ENCODE peak calls at places on chromosomes 6 and 20, in five cellular contexts. N, A, V, O and H are unnamed samples.
A peak's percentile ranks its signal among the peaks of the same experiment; 100 is the strongest.

GRCh38 chr6:33912177-33912576 is 108.4 kb upstream of the MLN start:
- DNase-seq in N (no peak), V (peak; percentile 14), A (no peak), O (no peak), H (no peak)

GRCh38 chr6:118509009-118509617 is 39.0 kb upstream of the PLN start:
- DNase-seq in A (no peak), O (peak; percentile 35), V (no peak), N (no peak), H (no peak)

GRCh38 chr6:14665827-14666724 is 548.5 kb downstream of the CD83 start:
- DNase-seq in N (no peak), V (no peak), O (peak; percentile 97), A (no peak), H (peak; percentile 31)

GRCh38 chr6:28542440-28543293 is 17.0 kb downstream of the GPX5 start:
- DNase-seq in V (no peak), A (peak; percentile 27), N (no peak), O (peak; percentile 87), H (no peak)

GRCh38 chr6:56101141-56101553 is 146.2 kb downstream of the COL21A1 start:
- DNase-seq in N (no peak), V (no peak), A (no peak), O (peak; percentile 96), H (no peak)

GRCh38 chr6:53263915-53264314 is 84.8 kb downstream of the ELOVL5 start:
- DNase-seq in O (peak; percentile 82), N (no peak), V (no peak), A (no peak), H (no peak)

GRCh38 chr6:21461844-21462518 is 131.6 kb upstream of the SOX4 start:
- DNase-seq in V (no peak), O (no peak), N (no peak), A (no peak), H (no peak)

GRCh38 chr6:36997811-36998722 is 7.4 kb upstream of the FGD2 start:
- DNase-seq in V (no peak), N (no peak), O (no peak), A (peak; percentile 64), H (no peak)

GRCh38 chr20:48352628-48353027 is 475.2 kb downstream of the PREX1 start:
- DNase-seq in N (no peak), A (no peak), O (no peak), V (no peak), H (no peak)

DNA sequence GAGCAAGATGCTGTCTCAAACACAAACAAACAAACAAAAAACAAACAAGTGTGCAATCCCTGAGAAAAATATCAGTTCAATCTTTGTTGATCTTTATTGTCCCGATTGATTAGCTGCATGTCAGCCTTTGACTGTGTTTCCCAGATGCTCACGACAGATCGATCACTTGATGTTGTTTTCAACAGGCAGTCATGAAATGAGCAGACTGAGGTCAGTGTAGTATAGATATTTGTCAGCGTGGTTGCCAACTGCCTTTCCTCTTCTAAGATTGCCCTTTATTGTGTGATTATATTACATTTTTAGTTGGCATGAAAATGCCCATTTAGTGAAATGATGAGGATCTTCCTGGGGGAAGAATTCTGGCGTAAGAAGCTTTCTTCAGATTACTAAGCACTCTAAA is 25.6 kb downstream of the UTRN start:
- DNase-seq in N (no peak), O (no peak), V (no peak), A (no peak), H (no peak)
- H3K4me3 ChIP-seq in N (no peak overlapping the region), O (no peak overlapping the region), V (no peak overlapping the region), A (no peak overlapping the region), H (no peak overlapping the region)

DNA sequence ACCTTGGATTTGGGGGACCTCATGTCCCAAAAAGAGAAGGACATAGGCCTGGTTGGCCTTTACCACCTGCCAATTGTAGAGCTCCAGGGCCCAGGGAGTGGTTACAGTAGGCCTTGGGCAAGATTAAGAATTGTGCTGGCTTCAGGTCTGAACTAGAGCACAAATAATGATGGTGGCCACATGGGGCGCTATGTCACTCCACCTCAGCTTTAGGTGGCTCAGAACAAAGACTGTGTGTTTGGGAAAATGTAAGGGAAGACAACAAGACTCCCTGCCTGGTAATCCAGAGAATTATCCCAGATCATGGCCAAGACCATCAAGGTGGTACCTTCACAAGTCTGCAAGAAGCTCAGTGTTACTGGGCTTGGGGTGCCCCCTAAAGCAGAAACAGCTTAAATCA is 224.9 kb upstream of the OPRM1 start:
- DNase-seq in O (no peak), N (no peak), V (no peak), A (no peak), H (no peak)
- TF ChIP-seq CTCF in O (no peak), N (no peak), V (no peak), A (no peak), H (no peak)

GRCh38 chr6:25698631-25699030 is 46.6 kb downstream of the SCGN start:
- DNase-seq in A (no peak), V (no peak), N (no peak), O (no peak), H (no peak)

GRCh38 chr6:25701807-25702206 is 49.8 kb downstream of the SCGN start:
- DNase-seq in N (no peak), V (no peak), A (no peak), O (no peak), H (no peak)

GRCh38 chr6:25699649-25700048 is 47.6 kb downstream of the SCGN start:
- DNase-seq in N (no peak), A (no peak), O (no peak), V (no peak), H (no peak)

GRCh38 chr6:25703005-25703404 is 51.0 kb downstream of the SCGN start:
- DNase-seq in A (no peak), V (no peak), N (no peak), O (no peak), H (no peak)

GRCh38 chr6:25700841-25701240 is 48.8 kb downstream of the SCGN start:
- DNase-seq in V (no peak), N (no peak), A (no peak), O (no peak), H (no peak)
- H3K27ac ChIP-seq in V (no peak overlapping the region), N (no peak overlapping the region), A (no peak overlapping the region), O (no peak overlapping the region), H (no peak overlapping the region)

GRCh38 chr6:132368916-132369481 is 32.3 kb downstream of the MOXD1 start:
- DNase-seq in O (no peak), N (no peak), A (no peak), V (no peak), H (no peak)

GRCh38 chr6:132364249-132364648 is 37.0 kb downstream of the MOXD1 start:
- DNase-seq in A (no peak), N (no peak), V (no peak), O (no peak), H (no peak)

GRCh38 chr6:132364675-132365074 is 36.6 kb downstream of the MOXD1 start:
- DNase-seq in N (no peak), V (no peak), O (peak; percentile 27), A (no peak), H (no peak)

GRCh38 chr6:132365319-132365907 is 35.9 kb downstream of the MOXD1 start:
- DNase-seq in O (peak; percentile 87), V (no peak), N (no peak), A (no peak), H (no peak)

GRCh38 chr6:132369526-132369925 is 31.7 kb downstream of the MOXD1 start:
- DNase-seq in N (no peak), V (no peak), A (no peak), O (peak; percentile 92), H (no peak)
- H3K4me3 ChIP-seq in N (no peak overlapping the region), V (no peak overlapping the region), A (no peak overlapping the region), O (no peak overlapping the region), H (no peak overlapping the region)

GRCh38 chr6:167578371-167578901 is 248.3 kb upstream of the AFDN start:
- DNase-seq in O (no peak), N (no peak), V (no peak), A (no peak), H (no peak)
- TF ChIP-seq CTCF in O (no peak), N (no peak), V (no peak), A (no peak), H (no peak)

DNA sequence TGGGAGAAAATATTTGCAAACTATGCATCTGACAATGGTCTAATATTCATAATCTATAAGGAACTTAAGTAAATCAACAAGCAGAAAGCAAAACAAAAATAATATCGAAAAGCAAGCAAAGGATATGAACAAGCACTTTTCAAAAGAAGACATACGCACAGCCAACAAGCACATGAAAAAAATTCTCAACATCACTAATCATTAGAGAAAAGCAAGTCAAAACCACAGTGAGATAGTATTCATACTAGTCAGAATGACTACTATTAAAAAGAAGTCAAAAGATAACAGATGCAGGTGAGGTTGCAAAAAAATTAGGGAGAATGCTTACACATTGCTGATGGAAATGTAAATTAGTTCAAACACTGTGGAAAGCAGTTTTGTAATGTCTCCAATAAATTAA is 410.2 kb downstream of the MMUT start:
- DNase-seq in O (peak; percentile 36), A (no peak), N (no peak), V (no peak), H (no peak)
- H3K27ac ChIP-seq in O (no peak overlapping the region), A (no peak overlapping the region), N (no peak overlapping the region), V (no peak overlapping the region), H (no peak overlapping the region)

GRCh38 chr20:3733119-3733995 is 872 bp downstream of the HSPA12B start:
- DNase-seq in V (peak; percentile 59), N (no peak), A (no peak), O (no peak), H (no peak)
- H3K4me3 ChIP-seq in V (peak overlapping the region; percentile 61), N (no peak overlapping the region), A (peak overlapping the region; percentile 38), O (no peak overlapping the region), H (peak overlapping the region; percentile 52)

DNA sequence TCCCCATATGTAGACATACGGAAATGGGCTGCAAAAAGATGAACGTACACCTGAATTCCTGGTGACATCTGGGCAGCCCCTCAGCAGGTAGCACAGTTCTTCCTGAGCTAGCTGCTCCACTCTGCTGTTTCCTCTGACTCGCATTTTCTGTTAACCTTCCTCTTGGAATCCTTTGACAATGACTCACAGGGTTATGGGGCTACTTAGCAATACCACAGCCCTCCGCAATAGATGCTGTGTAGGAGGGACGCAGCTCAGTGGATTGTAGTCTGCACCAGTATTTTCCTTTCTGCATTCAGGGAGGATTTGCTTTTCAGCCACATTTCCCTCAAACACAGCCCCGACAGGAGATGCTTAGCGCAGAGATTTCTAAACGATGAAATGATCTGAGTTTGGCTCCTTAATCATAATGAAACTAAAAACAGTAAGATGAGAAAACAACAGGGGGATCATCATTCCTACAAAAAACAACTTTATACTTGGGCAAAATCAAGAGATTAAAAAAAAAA is 12.4 kb downstream of the BACH2 start:
- DNase-seq in N (no peak), V (no peak), O (peak; percentile 98), A (peak; percentile 32), H (no peak)
- TF ChIP-seq CTCF in N (no peak), V (peak; percentile 15), O (no peak), A (peak; percentile 53), H (no peak)

GRCh38 chr6:27251672-27252251 is 4.3 kb downstream of the PRSS16 start:
- DNase-seq in O (peak; percentile 67), V (peak; percentile 70), N (peak; percentile 18), A (peak; percentile 33), H (no peak)
- H3K27ac ChIP-seq in O (no peak overlapping the region), V (no peak overlapping the region), N (no peak overlapping the region), A (no peak overlapping the region), H (no peak overlapping the region)